ENCODE peak calls at places on chromosomes 7 and 10, in nine cellular contexts. R is GM23248, O is IMR-90, G is keratinocyte, B is neuronal stem cell, X is PC-3, K is DND-41, L is kidney, I is neural progenitor cell. A is an unnamed sample. For H3K4me1, the result is how much of the 10 kb centered on the place peaks cover.

GRCh38 chr10:122487231-122487765 is 25.9 kb downstream of the HTRA1 start:
- DNase-seq in R (no peak), O (peak), G (no peak), B (no peak), X (no peak), K (no peak), L (no peak), I (peak), A (no peak)

GRCh38 chr7:3592438-3593134 is 291.5 kb downstream of the SDK1 start:
- DNase-seq in R (no peak), O (peak), G (no peak), B (no peak), X (peak), K (no peak), L (no peak), I (peak), A (no peak)

GRCh38 chr7:131591674-131592328 is 35.4 kb upstream of the PODXL start:
- DNase-seq in R (no peak), O (no peak), G (no peak), B (no peak), X (no peak), K (no peak), L (no peak), I (peak), A (no peak)

GRCh38 chr10:22171131-22171530 is 46.7 kb downstream of the EBLN1 start:
- DNase-seq in R (no peak), O (no peak), G (no peak), B (no peak), X (no peak), K (no peak), L (no peak), I (no peak), A (no peak)

GRCh38 chr10:34319197-34319846 is 495.8 kb downstream of the PARD3 start:
- DNase-seq in R (peak), O (peak), G (peak), B (no peak), X (peak), K (no peak), L (no peak), I (no peak), A (peak)

GRCh38 chr7:12619461-12620069 is 49.0 kb downstream of the SCIN start:
- DNase-seq in R (no peak), O (no peak), G (no peak), B (no peak), X (no peak), K (no peak), L (no peak), I (no peak), A (no peak)

GRCh38 chr7:97024209-97025129 is at the start of gene DLX5:
- DNase-seq in R (peak), O (peak), G (no peak), B (peak), X (peak), K (no peak), L (peak), I (peak), A (no peak)

GRCh38 chr10:68578945-68579344 is 18.8 kb downstream of the TET1 start:
- DNase-seq in R (no peak), O (peak), G (no peak), B (no peak), X (no peak), K (no peak), L (no peak), I (no peak), A (no peak)

GRCh38 chr7:42082144-42082543 is 154.9 kb downstream of the GLI3 start:
- DNase-seq in R (peak), O (peak), G (no peak), B (no peak), X (no peak), K (no peak), L (no peak), I (no peak), A (no peak)

GRCh38 chr10:120776442-120776841 is 74.7 kb upstream of the WDR11 start:
- DNase-seq in R (no peak), O (no peak), G (no peak), B (no peak), X (no peak), K (no peak), L (no peak), I (no peak), A (no peak)

DNA sequence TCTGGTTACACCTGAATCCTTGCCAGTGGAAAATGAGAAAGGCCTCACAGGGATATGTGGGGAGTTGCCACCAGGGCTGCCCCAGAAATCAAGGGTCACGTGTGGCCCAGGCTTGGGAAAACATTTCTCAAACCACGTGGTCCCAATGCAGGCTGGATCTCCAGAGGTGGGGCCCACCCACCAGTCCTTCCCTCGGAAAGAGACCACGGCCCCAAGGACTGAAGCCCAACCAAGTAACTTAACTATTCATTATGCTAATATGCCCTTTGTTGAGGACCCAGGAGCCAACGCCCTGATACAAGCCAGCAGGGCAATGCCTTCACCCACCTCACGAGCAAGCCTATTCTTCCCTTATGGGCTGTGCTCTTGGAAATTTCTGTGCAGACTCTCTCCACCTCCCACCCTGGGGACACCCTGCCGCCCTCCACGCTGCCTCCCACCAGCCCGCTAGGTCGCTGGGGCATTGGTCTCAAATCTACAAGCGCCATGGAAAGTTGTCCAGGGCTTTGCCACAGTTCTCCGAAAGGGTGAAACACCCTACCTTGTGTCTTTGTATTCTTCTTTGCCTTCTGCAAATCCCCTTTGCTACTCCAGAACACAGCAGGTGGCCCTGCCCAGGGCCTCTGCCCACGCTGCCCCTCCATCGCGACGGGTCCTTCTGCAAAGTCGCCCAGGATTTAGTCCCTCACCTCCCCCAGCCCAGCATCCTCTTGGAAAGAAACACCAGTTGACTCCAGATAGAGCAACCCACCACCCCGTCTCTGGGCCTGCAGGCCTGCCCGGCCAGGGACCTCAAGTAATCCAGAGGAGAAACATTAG is 8.8 kb downstream of the TNS3 start:
- DNase-seq in R (no peak), O (no peak), G (no peak), B (no peak), X (no peak), K (no peak), L (no peak), I (no peak), A (no peak)
- H3K4me1 ChIP-seq in R (half or more), O (half or more), G (under half), B (under half), X (half or more), K (under half), L (half or more), I (under half), A (under half)

DNA sequence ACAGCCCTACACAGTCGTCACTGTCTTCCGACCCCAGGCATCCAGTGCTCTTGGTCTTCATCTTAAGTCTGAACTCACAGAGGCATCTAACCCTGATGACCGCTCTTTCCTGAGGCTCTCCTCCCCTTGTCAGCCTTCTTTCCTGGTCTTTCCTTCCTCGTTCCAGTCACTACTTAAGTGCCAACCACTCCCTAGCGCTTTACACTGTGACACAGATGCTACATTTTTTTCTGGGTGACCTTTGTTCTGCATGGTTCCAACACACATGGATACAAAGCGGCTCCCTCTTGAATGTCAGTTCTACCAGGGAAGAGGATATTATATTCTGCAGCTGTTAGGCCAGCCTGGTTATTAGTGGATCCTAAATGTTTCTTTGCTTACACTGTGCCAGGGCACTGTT is 12.7 kb downstream of the YWHAG start:
- DNase-seq in R (no peak), O (no peak), G (no peak), B (no peak), X (no peak), K (no peak), L (no peak), I (no peak), A (peak)
- H3K9ac ChIP-seq in R (no peak), O (no peak), G (no peak), B (no peak), X (no peak), K (no peak), L (no peak), I (no peak), A (peak)

DNA sequence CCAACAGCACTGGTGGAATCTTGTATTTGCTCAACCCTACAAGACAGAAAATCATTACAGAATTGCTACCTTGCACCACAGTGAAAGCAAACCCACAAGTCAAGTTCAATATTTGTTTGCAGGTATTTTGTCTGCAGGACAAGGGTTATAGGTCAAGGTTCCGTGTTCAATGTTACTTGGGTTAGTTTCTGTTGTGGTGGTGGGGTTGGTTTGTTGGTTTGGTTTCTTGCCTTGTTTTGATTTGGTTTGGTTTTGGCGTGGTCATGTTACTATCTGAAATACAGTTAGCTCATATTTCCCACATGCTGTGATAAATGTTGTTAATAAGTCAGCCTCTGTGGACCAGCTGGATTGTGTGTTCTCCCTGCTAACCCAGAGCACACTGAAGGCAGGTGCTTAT is 75.6 kb upstream of the INSIG1 start:
- DNase-seq in R (no peak), O (no peak), G (no peak), B (no peak), X (no peak), K (no peak), L (no peak), I (no peak), A (no peak)
- H3K4me1 ChIP-seq in R (under half), O (under half), G (under half), B (under half), X (under half), K (under half), L (under half), I (under half), A (under half)

GRCh38 chr7:25124485-25125136 is 449 bp downstream of the CYCS start:
- DNase-seq in R (peak), O (no peak), G (no peak), B (peak), X (no peak), K (no peak), L (no peak), I (peak), A (no peak)

GRCh38 chr7:25121599-25121998 is 3.5 kb downstream of the CYCS start:
- DNase-seq in R (no peak), O (no peak), G (no peak), B (no peak), X (no peak), K (no peak), L (no peak), I (no peak), A (no peak)

GRCh38 chr7:25122373-25122772 is 2.7 kb downstream of the CYCS start:
- DNase-seq in R (peak), O (peak), G (no peak), B (no peak), X (no peak), K (no peak), L (no peak), I (no peak), A (no peak)

GRCh38 chr7:25125137-25125946 is at the start of gene CYCS:
- DNase-seq in R (peak), O (peak), G (peak), B (peak), X (peak), K (peak), L (peak), I (peak), A (peak)
- H3K9ac ChIP-seq in R (peak), O (peak), G (peak), B (peak), X (peak), K (peak), L (peak), I (peak), A (peak)

GRCh38 chr10:24966962-24967361 is 14.6 kb upstream of the PRTFDC1 start:
- DNase-seq in R (no peak), O (no peak), G (no peak), B (no peak), X (no peak), K (no peak), L (no peak), I (no peak), A (no peak)
- H3K4me1 ChIP-seq in R (under half), O (under half), G (under half), B (under half), X (under half), K (under half), L (under half), I (under half), A (under half)

GRCh38 chr10:49528977-49529506 is 9.9 kb downstream of the ERCC6 start:
- DNase-seq in R (no peak), O (no peak), G (no peak), B (no peak), X (no peak), K (no peak), L (no peak), I (no peak), A (no peak)

GRCh38 chr10:49532461-49532860 is 6.5 kb downstream of the ERCC6 start:
- DNase-seq in R (no peak), O (no peak), G (no peak), B (no peak), X (no peak), K (no peak), L (no peak), I (no peak), A (no peak)

GRCh38 chr10:49538381-49539319 is at the start of gene ERCC6:
- DNase-seq in R (peak), O (peak), G (peak), B (peak), X (peak), K (peak), L (peak), I (peak), A (peak)

GRCh38 chr10:49539320-49539885 is 482 bp upstream of the ERCC6 start:
- DNase-seq in R (peak), O (peak), G (no peak), B (peak), X (peak), K (peak), L (peak), I (peak), A (peak)

DNA sequence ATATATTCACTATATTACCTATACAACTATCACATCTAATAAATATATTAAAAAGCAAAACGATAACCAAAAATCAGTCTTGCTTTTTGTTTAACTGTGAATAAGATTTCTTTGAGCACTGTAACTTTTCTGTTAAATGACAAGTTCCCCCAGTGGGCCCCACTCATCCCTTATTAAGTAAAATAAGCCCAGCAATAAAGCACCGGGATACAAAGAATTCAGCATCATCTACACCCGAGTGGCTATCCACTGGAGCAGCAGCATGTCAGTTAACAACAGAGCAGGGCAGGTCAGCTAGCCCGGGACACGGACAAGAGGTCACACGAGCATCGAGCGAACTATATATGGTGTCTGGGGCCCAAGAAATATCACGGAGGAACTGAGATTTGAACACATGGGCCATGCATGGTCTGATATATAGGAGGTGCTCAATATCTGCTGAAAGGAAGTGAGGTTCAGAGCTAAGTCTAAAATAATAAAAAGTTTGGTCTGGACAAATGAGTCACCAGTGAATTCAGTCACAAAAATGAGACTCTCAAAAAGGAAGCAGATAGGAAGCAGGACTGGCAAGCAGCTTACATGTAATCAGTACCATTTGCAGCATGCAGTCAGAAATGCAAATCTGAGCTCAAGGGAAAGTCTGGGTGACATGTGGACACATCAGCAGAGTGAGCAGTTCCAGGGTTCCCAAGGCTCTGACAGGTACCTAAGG is 4.1 kb downstream of the ERCC6 start:
- DNase-seq in R (peak), O (peak), G (no peak), B (no peak), X (peak), K (no peak), L (no peak), I (no peak), A (no peak)
- H3K9ac ChIP-seq in R (peak), O (no peak), G (peak), B (no peak), X (no peak), K (no peak), L (no peak), I (no peak), A (no peak)

GRCh38 chr7:37198188-37198905 is 250.3 kb downstream of the ELMO1 start:
- DNase-seq in R (no peak), O (no peak), G (no peak), B (no peak), X (no peak), K (no peak), L (no peak), I (no peak), A (no peak)

GRCh38 chr7:37201003-37201875 is 247.4 kb downstream of the ELMO1 start:
- DNase-seq in R (peak), O (peak), G (no peak), B (peak), X (peak), K (peak), L (peak), I (peak), A (peak)

GRCh38 chr7:37196631-37197030 is 252.0 kb downstream of the ELMO1 start:
- DNase-seq in R (no peak), O (no peak), G (no peak), B (no peak), X (no peak), K (no peak), L (no peak), I (no peak), A (no peak)

GRCh38 chr7:37201876-37202198 is 246.8 kb downstream of the ELMO1 start:
- DNase-seq in R (no peak), O (no peak), G (no peak), B (no peak), X (no peak), K (no peak), L (no peak), I (no peak), A (no peak)

GRCh38 chr7:37198906-37199485 is 249.7 kb downstream of the ELMO1 start:
- DNase-seq in R (peak), O (peak), G (peak), B (peak), X (peak), K (peak), L (peak), I (peak), A (peak)
- H3K4me1 ChIP-seq in R (under half), O (under half), G (under half), B (under half), X (under half), K (under half), L (under half), I (under half), A (under half)

GRCh38 chr7:91266067-91266930 is 2.1 kb downstream of the FZD1 start:
- DNase-seq in R (peak), O (peak), G (no peak), B (no peak), X (no peak), K (no peak), L (peak), I (peak), A (peak)
- H3K9ac ChIP-seq in R (peak), O (peak), G (no peak), B (peak), X (no peak), K (no peak), L (peak), I (no peak), A (peak)

DNA sequence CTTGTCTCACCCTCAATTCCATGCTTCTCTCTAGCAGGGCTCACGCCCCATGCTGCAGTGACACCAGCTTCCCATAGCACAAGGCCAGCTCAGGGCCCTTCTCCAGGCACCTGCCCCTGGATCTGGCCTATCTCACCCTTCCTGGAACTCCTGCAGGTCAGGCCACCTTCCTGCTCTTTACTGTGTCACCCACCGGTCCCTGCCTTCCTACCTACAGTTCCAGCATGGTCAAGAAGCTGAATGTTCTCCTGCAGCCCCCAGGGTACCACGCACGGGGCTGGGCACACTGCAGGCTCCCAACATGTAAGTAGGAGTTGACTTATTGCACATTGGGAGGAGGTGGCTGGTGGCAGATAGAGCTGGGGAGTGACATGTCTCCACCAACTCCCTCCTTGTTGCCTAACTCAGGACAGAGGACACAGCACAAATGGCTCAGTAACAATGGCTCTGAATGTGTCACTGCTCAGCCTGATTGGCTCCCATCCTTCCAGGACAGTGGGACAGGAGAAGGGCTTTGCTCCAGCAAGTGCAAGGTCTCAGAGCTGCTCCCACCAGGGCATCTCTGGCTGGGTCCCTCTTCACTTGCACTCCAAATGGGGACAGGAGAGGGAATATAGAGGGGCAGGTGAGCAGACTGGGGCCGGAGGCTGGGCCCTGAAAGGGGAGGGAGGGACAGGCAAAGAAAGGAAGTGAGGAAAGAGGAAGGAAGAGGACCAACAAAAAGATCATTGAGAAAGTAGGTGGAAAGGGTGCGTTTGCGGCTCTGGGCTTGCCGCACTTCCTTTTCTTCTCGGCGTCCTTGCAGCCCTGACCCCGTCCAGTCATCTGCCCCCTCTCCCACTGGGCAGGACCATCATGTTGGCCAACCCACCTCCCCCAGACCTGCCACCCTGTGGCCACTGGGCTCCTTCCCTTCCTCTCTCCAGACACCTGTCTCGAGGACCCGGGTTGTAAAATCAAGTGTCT is 14.3 kb downstream of the ITPRIP start:
- DNase-seq in R (no peak), O (no peak), G (no peak), B (no peak), X (no peak), K (no peak), L (no peak), I (no peak), A (no peak)
- H3K4me1 ChIP-seq in R (under half), O (under half), G (half or more), B (under half), X (under half), K (under half), L (half or more), I (under half), A (under half)

GRCh38 chr10:7457478-7458316 is 46.9 kb upstream of the SFMBT2 start:
- DNase-seq in R (peak), O (no peak), G (no peak), B (no peak), X (no peak), K (no peak), L (no peak), I (no peak), A (no peak)
- H3K9ac ChIP-seq in R (no peak), O (no peak), G (no peak), B (no peak), X (no peak), K (no peak), L (no peak), I (no peak), A (no peak)